ENCODE peak calls at places on chromosomes 1 and 21, in seven cellular contexts. G is WTC11, Z is mucosa of descending colon, V is upper lobe of right lung, H is heart right ventricle, U is GM13977, J is prostate gland. I is an unnamed sample.

GRCh38 chr1:200488375-200489165 is 78.7 kb upstream of the ZNF281 start:
- DNase-seq in V (no peak), U (peak; percentile 56), J (peak; percentile 55), G (peak; percentile 54), Z (peak; percentile 79), H (peak; percentile 43), I (no peak)

GRCh38 chr1:109796484-109797305 is 33.0 kb upstream of the EPS8L3 start:
- DNase-seq in G (no peak), H (no peak), Z (peak; percentile 55), J (no peak), V (no peak), U (no peak), I (no peak)

GRCh38 chr1:240998024-240998423 is 359.0 kb downstream of the RGS7 start:
- DNase-seq in G (no peak), H (no peak), J (no peak), V (no peak), U (no peak), Z (no peak), I (no peak)

GRCh38 chr21:35711661-35712060 is 348.7 kb downstream of the SETD4 start:
- DNase-seq in G (no peak), H (no peak), J (no peak), U (no peak), Z (no peak), V (no peak), I (no peak)

GRCh38 chr21:46003575-46004007 is 22.0 kb downstream of the COL6A1 start:
- DNase-seq in Z (no peak), G (no peak), V (no peak), H (no peak), U (no peak), J (peak; percentile 3), I (no peak)

GRCh38 chr1:161192476-161193465 is 6.1 kb downstream of the ADAMTS4 start:
- DNase-seq in U (peak; percentile 87), G (peak; percentile 68), Z (peak; percentile 74), H (peak; percentile 78), V (no peak), J (peak; percentile 56), I (no peak)

GRCh38 chr1:161133220-161133740 is 813 bp upstream of the DEDD start:
- DNase-seq in V (no peak), G (no peak), Z (no peak), U (no peak), H (no peak), J (no peak), I (no peak)

GRCh38 chr1:157966034-157966671 is 27.3 kb upstream of the KIRREL1 start:
- DNase-seq in G (no peak), J (no peak), Z (peak; percentile 67), U (no peak), H (no peak), V (no peak), I (no peak)

GRCh38 chr1:166079276-166079675 is 87.5 kb downstream of the FAM78B start:
- DNase-seq in V (no peak), J (no peak), Z (no peak), H (no peak), U (no peak), G (no peak), I (no peak)

GRCh38 chr1:31127266-31127665 is 61.7 kb upstream of the PUM1 start:
- DNase-seq in U (no peak), H (no peak), J (no peak), G (no peak), Z (no peak), V (no peak), I (no peak)

GRCh38 chr21:19853061-19853460 is 1145.1 kb upstream of the NCAM2 start:
- DNase-seq in H (no peak), Z (no peak), U (no peak), G (no peak), J (no peak), V (peak; percentile 38), I (no peak)

GRCh38 chr1:185565314-185565713 is 168.9 kb upstream of the HMCN1 start:
- DNase-seq in U (no peak), V (no peak), J (peak; percentile 29), G (no peak), Z (no peak), H (peak; percentile 28), I (no peak)

GRCh38 chr1:2234762-2235113 is 6.6 kb downstream of the SKI start:
- DNase-seq in G (no peak), V (peak; percentile 78), H (no peak), J (no peak), U (no peak), Z (no peak), I (no peak)

GRCh38 chr1:113058861-113059441 is 14.0 kb upstream of the LRIG2 start:
- DNase-seq in J (no peak), V (no peak), G (no peak), H (no peak), U (no peak), Z (no peak), I (no peak)

GRCh38 chr21:45866473-45867010 is 115.0 kb upstream of the COL6A1 start:
- DNase-seq in H (no peak), U (no peak), G (no peak), V (no peak), J (no peak), Z (no peak), I (no peak)

GRCh38 chr21:23543334-23543733 is 2063.9 kb downstream of the MRPL39 start:
- DNase-seq in Z (no peak), H (peak; percentile 46), U (no peak), G (no peak), J (no peak), V (no peak), I (no peak)

GRCh38 chr1:47280142-47280541 is 33.8 kb downstream of the STIL start:
- DNase-seq in U (no peak), H (no peak), J (no peak), V (no peak), G (no peak), Z (no peak), I (no peak)

GRCh38 chr1:46134660-46135331 is 2.4 kb upstream of the PIK3R3 start:
- DNase-seq in J (peak; percentile 59), Z (no peak), H (peak; percentile 52), G (no peak), V (no peak), U (peak; percentile 54), I (peak; percentile 25)

GRCh38 chr1:72530646-72531045 is 248.3 kb upstream of the NEGR1 start:
- DNase-seq in Z (no peak), H (no peak), U (no peak), V (no peak), J (no peak), G (no peak), I (no peak)

GRCh38 chr1:59903136-59903754 is 23.3 kb downstream of the CYP2J2 start:
- DNase-seq in H (no peak), U (peak; percentile 16), V (no peak), J (no peak), Z (peak; percentile 64), G (peak; percentile 34), I (no peak)

GRCh38 chr1:2529776-2530500 is at the start of gene HES5:
- DNase-seq in H (peak; percentile 43), J (no peak), Z (peak; percentile 69), V (no peak), G (peak; percentile 69), U (no peak), I (no peak)

GRCh38 chr1:181062800-181063428 is 25.6 kb upstream of the IER5 start:
- DNase-seq in G (no peak), H (no peak), V (no peak), J (no peak), U (peak; percentile 60), Z (no peak), I (peak; percentile 61)

GRCh38 chr1:194117582-194117981 is 931.2 kb upstream of the B3GALT2 start:
- DNase-seq in Z (no peak), U (no peak), H (no peak), G (peak; percentile 76), J (no peak), V (no peak), I (no peak)
- TF ChIP-seq CTCF in Z (no peak), U (no peak), H (no peak), G (peak; percentile 29), J (no peak), V (no peak), I (peak; percentile 29)

GRCh38 chr21:37369307-37369854 is 2.8 kb downstream of the DYRK1A start:
- DNase-seq in G (no peak), V (no peak), J (no peak), H (no peak), U (no peak), Z (no peak), I (no peak)

GRCh38 chr21:37368536-37369279 is 2.1 kb downstream of the DYRK1A start:
- DNase-seq in Z (no peak), U (no peak), G (no peak), J (no peak), H (no peak), V (no peak), I (no peak)

GRCh38 chr21:37372127-37372731 is 5.7 kb downstream of the DYRK1A start:
- DNase-seq in G (no peak), V (no peak), Z (no peak), H (no peak), J (no peak), U (no peak), I (no peak)

GRCh38 chr21:37371041-37371397 is 4.4 kb downstream of the DYRK1A start:
- DNase-seq in H (no peak), Z (no peak), V (no peak), J (no peak), G (no peak), U (no peak), I (no peak)

DNA sequence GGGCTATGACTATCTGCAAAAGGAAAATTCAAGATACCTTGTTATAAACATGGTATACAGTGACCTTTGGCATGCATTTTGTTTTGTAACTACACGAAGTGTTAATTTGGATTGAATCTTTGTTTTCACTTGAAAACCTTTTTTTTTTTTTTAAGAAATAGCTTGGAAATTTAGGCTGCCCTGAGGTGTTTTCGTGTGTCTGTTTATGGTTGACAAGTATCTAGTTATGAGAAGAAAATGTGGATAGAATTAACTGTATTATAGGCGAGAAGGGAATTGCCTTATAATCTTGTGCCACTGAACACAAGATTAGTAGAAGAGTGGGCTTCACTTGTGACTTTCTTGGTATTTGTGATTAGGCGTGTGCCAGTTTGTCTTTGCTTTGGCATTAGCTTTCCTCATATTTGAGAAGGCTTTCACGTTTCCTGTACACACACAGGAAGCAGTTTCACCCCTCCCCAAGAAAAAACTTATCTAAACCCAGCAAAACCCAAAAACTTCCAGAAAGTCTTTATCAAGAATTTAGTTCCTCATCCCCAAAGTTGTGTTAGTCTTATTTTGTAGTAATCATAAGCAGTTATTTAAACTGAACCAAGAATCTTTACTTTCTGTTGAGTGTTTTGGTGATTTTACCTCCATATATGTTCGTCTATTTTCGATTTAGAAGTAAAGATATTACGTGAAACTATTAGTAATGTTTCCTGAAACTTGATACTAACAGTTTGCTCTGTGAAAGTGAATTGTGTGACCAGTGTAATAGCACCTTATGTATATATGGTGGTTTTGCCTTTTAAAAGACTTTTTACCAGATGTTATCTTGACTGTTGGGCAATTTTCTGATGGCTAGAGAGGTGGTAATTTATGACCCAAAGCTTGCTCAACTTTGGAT is 3.8 kb downstream of the DYRK1A start:
- DNase-seq in G (no peak), J (no peak), V (no peak), Z (no peak), H (no peak), U (peak; percentile 44), I (peak; percentile 50)
- TF ChIP-seq CTCF in G (no peak), J (no peak), V (no peak), Z (no peak), H (no peak), U (no peak), I (no peak)

GRCh38 chr1:6472391-6472790 is 6.4 kb upstream of the TNFRSF25 start:
- DNase-seq in G (peak; percentile 68), V (no peak), Z (peak; percentile 80), J (no peak), U (no peak), H (no peak), I (no peak)
- TF ChIP-seq CTCF in G (peak; percentile 27), V (peak; percentile 14), Z (peak; percentile 45), J (no peak), U (peak; percentile 42), H (peak; percentile 18), I (peak; percentile 53)

GRCh38 chr1:91814448-91814847 is 71.5 kb downstream of the TGFBR3 start:
- DNase-seq in V (no peak), J (no peak), G (no peak), Z (no peak), H (no peak), U (no peak), I (no peak)
- TF ChIP-seq CTCF in V (no peak), J (no peak), G (no peak), Z (no peak), H (no peak), U (no peak), I (no peak)